ENCODE peak calls at places on chromosomes 5 and 9, in nine cellular contexts. D is RWPE1; J is cardiac muscle cell; N is astrocyte of the hippocampus; I is activated CD8-positive, alpha-beta T cell treated with anti-CD3 and anti-CD28 coated beads, Interleukin-2, amount 10 ng/mL, durations not matched to agents 7 days and 5 days; O is AG04449; F is GM13976; Z is ELR; Q is choroid plexus epithelial cell. B is an unnamed sample.

GRCh38 chr9:129944501-129945116 is 98.4 kb downstream of the FNBP1 start:
- DNase-seq in D (no peak), J (no peak), N (no peak), I (peak), O (no peak), F (no peak), Z (no peak), Q (no peak), B (no peak)

GRCh38 chr5:139696894-139697658 is 48.9 kb downstream of the CXXC5 start:
- DNase-seq in D (peak), J (peak), N (peak), I (peak), O (peak), F (peak), Z (peak), Q (peak), B (no peak)

GRCh38 chr9:134101623-134102149 is 33.9 kb upstream of the BRD3 start:
- DNase-seq in D (no peak), J (no peak), N (no peak), I (no peak), O (no peak), F (no peak), Z (no peak), Q (no peak), B (no peak)

GRCh38 chr9:127694890-127695735 is 11.7 kb upstream of the CFAP157 start:
- DNase-seq in D (no peak), J (no peak), N (no peak), I (no peak), O (no peak), F (no peak), Z (peak), Q (peak), B (no peak)

GRCh38 chr5:127068771-127069330 is 4.5 kb downstream of the C5orf63 start:
- DNase-seq in D (peak), J (no peak), N (peak), I (no peak), O (no peak), F (no peak), Z (no peak), Q (peak), B (no peak)

GRCh38 chr5:154308457-154309360 is 118.2 kb downstream of the GALNT10 start:
- DNase-seq in D (no peak), J (no peak), N (peak), I (no peak), O (peak), F (no peak), Z (peak), Q (peak), B (no peak)

GRCh38 chr9:19988281-19988680 is 199.4 kb upstream of the SLC24A2 start:
- DNase-seq in D (no peak), J (no peak), N (no peak), I (no peak), O (no peak), F (no peak), Z (no peak), Q (no peak), B (no peak)

GRCh38 chr9:16154570-16155078 is 601.8 kb downstream of the CCDC171 start:
- DNase-seq in D (no peak), J (peak), N (peak), I (peak), O (no peak), F (peak), Z (no peak), Q (peak), B (peak)

GRCh38 chr9:120396926-120397325 is 183.0 kb downstream of the CDK5RAP2 start:
- DNase-seq in D (no peak), J (no peak), N (peak), I (no peak), O (no peak), F (no peak), Z (peak), Q (peak), B (no peak)

GRCh38 chr9:134461436-134461982 is 135.3 kb downstream of the RXRA start:
- DNase-seq in D (no peak), J (no peak), N (no peak), I (no peak), O (no peak), F (no peak), Z (peak), Q (no peak), B (no peak)

GRCh38 chr5:10534491-10535236 is 29.2 kb upstream of the ANKRD33B start:
- DNase-seq in D (no peak), J (no peak), N (no peak), I (no peak), O (no peak), F (no peak), Z (no peak), Q (no peak), B (no peak)

GRCh38 chr9:98565152-98566135 is 143.3 kb downstream of the GABBR2 start:
- DNase-seq in D (no peak), J (no peak), N (no peak), I (no peak), O (no peak), F (no peak), Z (no peak), Q (no peak), B (no peak)

GRCh38 chr5:8247074-8247473 is 378.1 kb downstream of the MTRR start:
- DNase-seq in D (no peak), J (no peak), N (no peak), I (no peak), O (no peak), F (no peak), Z (no peak), Q (no peak), B (no peak)

GRCh38 chr9:137535120-137535428 is 15.1 kb downstream of the PNPLA7 start:
- DNase-seq in D (no peak), J (no peak), N (no peak), I (no peak), O (no peak), F (no peak), Z (no peak), Q (no peak), B (no peak)

GRCh38 chr9:136997830-136998234 is 1.5 kb upstream of the CLIC3 start:
- DNase-seq in D (no peak), J (no peak), N (peak), I (peak), O (no peak), F (no peak), Z (no peak), Q (peak), B (no peak)

GRCh38 chr9:138123086-138123485 is 245.5 kb downstream of the CACNA1B start:
- DNase-seq in D (no peak), J (no peak), N (no peak), I (no peak), O (no peak), F (no peak), Z (no peak), Q (no peak), B (no peak)

GRCh38 chr5:30279237-30279636 is 914.2 kb upstream of the CDH6 start:
- DNase-seq in D (no peak), J (no peak), N (peak), I (no peak), O (no peak), F (no peak), Z (peak), Q (peak), B (no peak)

GRCh38 chr5:2005101-2006041 is 122.6 kb upstream of the IRX4 start:
- DNase-seq in D (no peak), J (no peak), N (no peak), I (no peak), O (no peak), F (no peak), Z (no peak), Q (no peak), B (no peak)

GRCh38 chr5:139481580-139482049 is 943 bp downstream of the STING1 start:
- DNase-seq in D (peak), J (no peak), N (no peak), I (peak), O (no peak), F (peak), Z (peak), Q (peak), B (no peak)

GRCh38 chr9:127885508-127886281 is 8.2 kb upstream of the AK1 start:
- DNase-seq in D (no peak), J (no peak), N (no peak), I (no peak), O (no peak), F (no peak), Z (no peak), Q (no peak), B (no peak)

GRCh38 chr9:96457266-96457665 is 7.3 kb downstream of the HABP4 start:
- DNase-seq in D (no peak), J (no peak), N (no peak), I (no peak), O (no peak), F (no peak), Z (no peak), Q (peak), B (no peak)

GRCh38 chr5:133287500-133287899 is 235.7 kb downstream of the HSPA4 start:
- DNase-seq in D (no peak), J (peak), N (peak), I (peak), O (no peak), F (peak), Z (peak), Q (peak), B (peak)

GRCh38 chr9:72983056-72983455 is 30.2 kb upstream of the ALDH1A1 start:
- DNase-seq in D (no peak), J (no peak), N (no peak), I (no peak), O (no peak), F (no peak), Z (no peak), Q (no peak), B (no peak)

GRCh38 chr5:66498791-66499207 is 97.4 kb upstream of the MAST4 start:
- DNase-seq in D (peak), J (no peak), N (peak), I (no peak), O (no peak), F (peak), Z (peak), Q (no peak), B (no peak)

GRCh38 chr9:5480919-5481743 is 29.2 kb upstream of the PDCD1LG2 start:
- DNase-seq in D (no peak), J (no peak), N (no peak), I (no peak), O (no peak), F (no peak), Z (peak), Q (no peak), B (no peak)